ENCODE peak calls at places on chromosomes 4 and X, in seven cellular contexts. O is HEK293T; V is sigmoid colon; C is activated naive CD4-positive, alpha-beta T cell; D is kidney tubule cell; F is NCI-H1436; R is AG10803. A is an unnamed sample.

GRCh38 chr4:135185256-135185655 is 983.7 kb upstream of the PABPC4L start:
- DNase-seq in V (no peak), O (no peak), C (no peak), D (no peak), F (no peak), R (no peak), A (no peak)

GRCh38 chrX:154368630-154369452 is 5.6 kb downstream of the FLNA start:
- DNase-seq in C (peak; percentile 67), F (no peak), D (peak; percentile 95), V (peak; percentile 92), O (no peak), R (peak; percentile 93), A (peak; percentile 71)

GRCh38 chrX:80808160-80808735 is 1.4 kb downstream of the BRWD3 start:
- DNase-seq in V (peak; percentile 86), C (peak; percentile 53), F (peak; percentile 74), O (peak; percentile 9), D (peak; percentile 72), R (peak; percentile 65), A (peak; percentile 63)

GRCh38 chr4:52983563-52984303 is 121.6 kb downstream of the RASL11B start:
- DNase-seq in R (peak; percentile 59), V (no peak), F (peak; percentile 53), C (no peak), O (peak; percentile 35), D (peak; percentile 67), A (no peak)

GRCh38 chr4:112141366-112142138 is 3.7 kb upstream of the FAM241A start:
- DNase-seq in R (no peak), V (no peak), O (no peak), D (no peak), F (no peak), C (no peak), A (no peak)

GRCh38 chr4:12492730-12493398 is 991.3 kb downstream of the RAB28 start:
- DNase-seq in O (no peak), C (no peak), D (no peak), F (no peak), R (no peak), V (no peak), A (no peak)

GRCh38 chr4:78591404-78591803 is 39.8 kb downstream of the ANXA3 start:
- DNase-seq in F (no peak), V (no peak), D (no peak), C (no peak), O (no peak), R (peak; percentile 26), A (no peak)

GRCh38 chr4:52998413-52998812 is 136.3 kb downstream of the RASL11B start:
- DNase-seq in C (no peak), R (no peak), D (no peak), F (no peak), V (no peak), O (no peak), A (no peak)

A was measured in heart right ventricle.